ENCODE peak calls at places on chromosomes 12 and 14, in four cellular contexts. D is K562, Q is endothelial cell of umbilical vein, K is IMR-90. T is an unnamed sample.

GRCh38 chr14:94489336-94489735 is 13.3 kb upstream of the SERPINA9 start:
- DNase-seq in D (no peak), Q (no peak), K (no peak), T (no peak)

GRCh38 chr12:123075591-123076171 is 75.2 kb downstream of the PITPNM2 start:
- DNase-seq in D (peak; percentile 51), Q (no peak), K (no peak), T (no peak)

GRCh38 chr12:95506707-95507523 is 33.0 kb downstream of the METAP2 start:
- DNase-seq in D (no peak), Q (no peak), K (peak; percentile 7), T (no peak)

GRCh38 chr12:101764393-101764792 is 25.1 kb upstream of the SYCP3 start:
- DNase-seq in D (no peak), Q (no peak), K (no peak), T (no peak)

GRCh38 chr14:105617201-105617777 is 90.9 kb downstream of the TMEM121 start:
- DNase-seq in D (no peak), Q (no peak), K (no peak), T (peak; percentile 13)

GRCh38 chr12:49476091-49476490 is 62.7 kb upstream of the KCNH3 start:
- DNase-seq in D (no peak), Q (no peak), K (no peak), T (no peak)

GRCh38 chr12:129771238-129771637 is 132.6 kb downstream of the TMEM132D start:
- DNase-seq in D (no peak), Q (no peak), K (no peak), T (no peak)

GRCh38 chr12:57224973-57225679 is 4.4 kb upstream of the SHMT2 start:
- DNase-seq in D (no peak), Q (peak; percentile 26), K (no peak), T (no peak)

GRCh38 chr12:125071456-125071855 is 6.2 kb downstream of the AACS start:
- DNase-seq in D (no peak), Q (no peak), K (no peak), T (no peak)

GRCh38 chr14:102663031-102663430 is 70.6 kb downstream of the RCOR1 start:
- DNase-seq in D (no peak), Q (no peak), K (no peak), T (no peak)

GRCh38 chr12:68529869-68530268 is 80.8 kb upstream of the RAP1B start:
- DNase-seq in D (no peak), Q (no peak), K (no peak), T (no peak)

GRCh38 chr14:85463512-85463911 is 66.4 kb upstream of the FLRT2 start:
- DNase-seq in D (no peak), Q (no peak), K (no peak), T (no peak)

GRCh38 chr12:93441111-93441616 is 583 bp downstream of the UBE2N start:
- DNase-seq in D (peak; percentile 48), Q (peak; percentile 31), K (peak; percentile 7), T (no peak)

GRCh38 chr14:88660056-88660455 is 97.2 kb downstream of the ZC3H14 start:
- DNase-seq in D (no peak), Q (no peak), K (peak; percentile 32), T (no peak)
- TF ChIP-seq FOS in D (no peak), Q (no peak), K (no peak), T (no peak)

GRCh38 chr12:46043972-46044520 is 53.7 kb upstream of the SCAF11 start:
- DNase-seq in D (no peak), Q (no peak), K (no peak), T (no peak)
- TF ChIP-seq FOS in D (no peak), Q (no peak), K (no peak), T (no peak)

GRCh38 chr14:20455355-20456300 is 602 bp downstream of the APEX1 start:
- DNase-seq in D (peak; percentile 84), Q (no peak), K (peak; percentile 89), T (no peak)

GRCh38 chr14:20458031-20458789 is 3.0 kb downstream of the PIP4P1 start:
- DNase-seq in D (no peak), Q (no peak), K (no peak), T (no peak)

GRCh38 chr14:20454645-20455354 is at the start of the genes APEX1 and OSGEP:
- DNase-seq in D (peak; percentile 97), Q (peak; percentile 99), K (peak; percentile 99), T (peak; percentile 99)

GRCh38 chr14:20456971-20457370 is 1.9 kb downstream of the APEX1 start:
- DNase-seq in D (no peak), Q (no peak), K (no peak), T (no peak)

DNA sequence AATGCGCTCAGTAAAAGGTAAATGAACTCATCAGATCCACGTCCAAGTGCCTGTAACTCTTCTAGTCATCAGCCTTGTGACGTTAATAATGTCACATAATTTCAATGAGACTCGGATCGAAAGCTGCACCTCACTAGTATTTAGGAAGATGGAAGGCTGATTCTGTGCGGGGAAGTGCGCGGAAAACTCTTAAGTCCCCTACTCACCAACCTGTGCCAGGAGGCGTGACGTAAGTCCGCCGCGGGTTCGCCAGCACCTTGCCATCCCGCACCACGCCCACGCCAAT is 310 bp downstream of the OSGEP start:
- DNase-seq in D (no peak), Q (peak; percentile 93), K (peak; percentile 82), T (no peak)
- TF ChIP-seq FOS in D (no peak), Q (no peak), K (no peak), T (no peak)

DNA sequence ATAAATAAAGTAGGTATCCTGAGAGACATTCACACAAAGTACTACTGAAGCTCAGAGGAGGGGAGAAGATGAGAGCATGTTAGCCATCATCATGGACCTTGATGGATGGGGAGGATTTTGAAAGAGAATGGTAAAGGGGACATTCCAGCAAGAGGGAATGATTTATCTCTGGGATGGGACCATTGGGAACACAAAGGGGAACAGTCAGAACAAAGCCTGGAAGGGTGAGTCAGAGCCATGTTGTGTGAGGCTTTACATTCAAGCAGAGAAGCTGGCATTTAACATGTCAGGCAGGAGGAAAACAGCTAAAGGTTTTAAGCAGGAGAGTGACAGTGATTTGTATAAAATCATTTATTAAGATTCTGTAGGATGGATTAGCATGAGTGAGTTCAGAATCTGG is 174.6 kb downstream of the SYT10 start:
- DNase-seq in D (no peak), Q (no peak), K (no peak), T (no peak)
- TF ChIP-seq FOS in D (no peak), Q (no peak), K (no peak), T (no peak)

DNA sequence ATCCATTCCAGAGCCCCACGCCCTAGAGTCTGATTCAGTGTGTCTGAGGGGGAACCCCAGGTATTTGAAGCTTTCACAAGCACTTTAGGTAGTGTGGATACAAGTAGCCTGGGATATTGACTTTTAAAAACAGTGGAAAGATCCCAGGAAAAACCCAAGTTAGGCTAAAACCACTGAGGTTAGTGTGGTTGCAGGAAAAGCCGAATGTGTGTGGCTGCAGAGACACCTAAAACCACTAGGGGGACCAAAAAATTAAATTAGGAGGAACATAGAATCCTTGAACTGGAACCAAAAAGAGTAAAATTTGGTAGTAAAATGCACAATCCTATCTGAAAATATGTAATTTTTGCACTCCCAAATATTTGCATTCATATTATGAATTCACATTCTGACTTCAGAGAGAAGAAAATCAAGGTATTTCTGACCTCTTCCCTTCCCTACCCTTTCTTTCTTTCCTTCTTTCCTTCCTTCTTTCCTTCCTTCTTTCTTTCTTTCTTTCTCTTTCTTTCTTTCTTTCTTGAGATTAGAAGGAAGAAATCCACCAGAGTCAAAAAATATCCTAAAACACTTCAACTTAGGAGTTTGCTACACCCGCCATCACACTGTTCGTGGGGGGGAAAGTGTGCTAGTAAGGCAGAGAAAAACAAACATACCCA is 37.8 kb downstream of the SLCO1A2 start:
- DNase-seq in D (peak; percentile 19), Q (peak; percentile 13), K (peak; percentile 2), T (no peak)
- TF ChIP-seq FOS in D (no peak), Q (no peak), K (no peak), T (no peak)

DNA sequence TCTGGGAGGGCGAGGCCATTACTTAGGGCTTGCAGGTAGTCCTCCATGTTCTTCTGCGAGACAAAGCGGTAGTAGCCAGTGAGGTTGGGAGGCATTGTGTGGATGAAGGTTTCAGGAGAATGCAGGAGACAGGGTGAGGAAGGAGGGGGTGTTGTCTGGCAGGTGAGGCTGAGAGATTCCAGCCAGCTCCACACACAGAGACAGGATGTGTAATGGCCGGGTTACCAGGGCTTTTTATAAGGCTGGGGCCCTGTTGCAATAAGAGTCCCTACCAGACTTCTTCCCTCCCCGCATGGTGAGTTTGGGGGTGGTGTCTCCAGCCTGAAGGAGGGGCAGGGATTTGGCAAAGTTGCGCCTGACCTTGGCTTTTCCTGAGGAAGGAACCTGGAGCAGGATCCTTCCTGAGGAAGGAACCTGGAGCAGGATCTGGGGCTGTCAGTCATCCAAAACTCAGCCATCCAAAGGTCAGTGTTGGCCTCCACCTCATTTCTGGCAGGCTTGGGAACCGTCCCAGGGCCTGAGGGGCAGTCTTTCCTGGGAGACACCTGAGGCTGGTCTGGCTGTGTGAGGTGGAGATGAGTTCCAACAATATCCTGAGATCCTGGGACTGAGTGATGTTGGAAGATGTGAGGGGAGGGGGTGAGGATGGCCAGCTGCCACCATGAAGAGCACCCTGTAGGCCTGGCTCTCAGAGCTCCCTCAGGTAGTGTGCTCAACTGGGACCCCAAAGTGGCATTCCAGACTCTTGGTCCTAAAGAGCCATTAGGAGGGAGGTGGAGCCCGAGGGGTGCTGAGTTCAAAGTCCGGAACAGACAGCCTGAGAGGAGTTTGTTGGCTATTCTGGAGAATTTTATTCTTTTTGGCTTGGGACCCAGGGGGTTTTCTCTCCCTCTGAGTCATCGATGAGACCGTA is at the start of gene RBP5:
- DNase-seq in D (peak; percentile 66), Q (no peak), K (no peak), T (no peak)
- TF ChIP-seq FOS in D (no peak), Q (no peak), K (no peak), T (no peak)

GRCh38 chr14:53020193-53020932 is 69.5 kb upstream of the FERMT2 start:
- DNase-seq in D (no peak), Q (no peak), K (no peak), T (no peak)
- TF ChIP-seq FOS in D (no peak), Q (no peak), K (no peak), T (no peak)

DNA sequence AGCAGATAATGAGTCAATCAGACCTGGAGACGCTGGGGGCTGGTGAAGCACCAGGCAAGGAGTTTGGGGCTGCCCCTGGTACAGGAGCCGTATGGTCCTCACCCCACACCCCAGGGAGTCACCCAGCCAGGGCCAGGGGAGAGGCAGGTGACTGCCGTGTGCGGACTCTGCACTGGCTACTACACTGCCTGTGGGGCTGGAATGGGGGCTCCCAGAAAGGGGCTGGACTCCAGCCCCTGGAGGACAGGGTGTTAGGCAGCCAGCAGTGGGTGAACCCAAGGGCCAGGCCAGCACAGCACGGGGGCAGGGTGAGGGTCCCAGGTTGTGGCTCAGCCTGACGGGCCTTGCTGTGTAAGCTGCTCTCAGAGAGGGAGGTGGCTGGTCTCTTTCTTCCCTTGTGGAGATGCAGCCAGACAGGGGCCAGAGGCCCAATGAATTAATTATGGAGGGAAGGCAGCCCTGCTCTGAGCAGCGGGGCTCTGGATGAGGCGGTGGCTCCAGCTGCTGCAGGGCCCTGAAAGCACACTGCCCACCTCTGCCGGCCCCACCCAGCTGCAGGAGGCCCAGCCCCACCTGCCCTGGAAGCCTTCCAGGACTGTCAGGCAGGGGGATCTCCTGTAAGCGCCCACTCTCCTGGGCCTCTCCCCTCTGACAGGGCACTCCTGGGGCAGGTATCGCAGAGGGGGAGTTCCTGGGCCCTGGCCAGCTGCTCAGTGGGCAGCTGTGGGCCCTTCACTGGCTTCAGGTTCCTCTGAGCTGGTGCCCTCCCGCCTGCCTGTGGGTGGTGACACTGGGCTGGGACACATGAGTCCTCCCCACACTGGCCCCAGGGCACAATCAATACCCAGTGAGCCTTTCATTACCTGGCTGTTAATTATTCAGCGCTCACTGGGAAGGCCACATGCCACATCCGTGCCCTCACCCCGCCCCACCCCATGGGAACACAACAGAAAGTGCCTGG is 142.5 kb upstream of the C14orf180 start:
- DNase-seq in D (no peak), Q (no peak), K (no peak), T (no peak)
- TF ChIP-seq FOS in D (no peak), Q (no peak), K (no peak), T (no peak)

T was measured in GM12878.